ENCODE peak calls at places on chromosomes 2 and 18, in five cellular contexts. One of them, this sample, is unnamed.

GRCh38 chr18:11909597-11910026 is 1.5 kb upstream of the MPPE1 start:
- ATAC-seq in upper lobe of left lung: no peak
- ATAC-seq in K562: no peak
- ATAC-seq in HepG2: no peak
- ATAC-seq in Panc1: no peak
- ATAC-seq in this sample: peak

GRCh38 chr2:192060161-192060560 is 134.6 kb downstream of the TMEFF2 start:
- ATAC-seq in upper lobe of left lung: no peak
- ATAC-seq in K562: no peak
- ATAC-seq in HepG2: no peak
- ATAC-seq in Panc1: no peak
- ATAC-seq in this sample: no peak

GRCh38 chr2:108571262-108571661 is 37.0 kb downstream of the LIMS1 start:
- ATAC-seq in upper lobe of left lung: no peak
- ATAC-seq in K562: no peak
- ATAC-seq in HepG2: no peak
- ATAC-seq in Panc1: no peak
- ATAC-seq in this sample: no peak

GRCh38 chr18:22188551-22189267 is 19.3 kb downstream of the GATA6 start:
- ATAC-seq in upper lobe of left lung: no peak
- ATAC-seq in K562: no peak
- ATAC-seq in HepG2: no peak
- ATAC-seq in Panc1: no peak
- ATAC-seq in this sample: peak

GRCh38 chr2:182522428-182522896 is 95.6 kb upstream of the PDE1A start:
- ATAC-seq in upper lobe of left lung: peak
- ATAC-seq in K562: no peak
- ATAC-seq in HepG2: no peak
- ATAC-seq in Panc1: peak
- ATAC-seq in this sample: no peak

GRCh38 chr2:181106789-181107418 is 126.5 kb downstream of the UBE2E3 start:
- ATAC-seq in upper lobe of left lung: no peak
- ATAC-seq in K562: no peak
- ATAC-seq in HepG2: no peak
- ATAC-seq in Panc1: peak
- ATAC-seq in this sample: no peak

GRCh38 chr2:37506407-37507068 is 162.1 kb downstream of the QPCT start:
- ATAC-seq in upper lobe of left lung: no peak
- ATAC-seq in K562: no peak
- ATAC-seq in HepG2: no peak
- ATAC-seq in Panc1: no peak
- ATAC-seq in this sample: peak

GRCh38 chr2:8822218-8822617 is 15.2 kb downstream of the KIDINS220 start:
- ATAC-seq in upper lobe of left lung: peak
- ATAC-seq in K562: no peak
- ATAC-seq in HepG2: peak
- ATAC-seq in Panc1: no peak
- ATAC-seq in this sample: no peak

GRCh38 chr18:59265246-59266018 is 7.8 kb downstream of the RAX start:
- ATAC-seq in upper lobe of left lung: peak
- ATAC-seq in K562: peak
- ATAC-seq in HepG2: no peak
- ATAC-seq in Panc1: peak
- ATAC-seq in this sample: no peak

GRCh38 chr2:100789361-100789760 is 30.6 kb upstream of the NPAS2 start:
- ATAC-seq in upper lobe of left lung: no peak
- ATAC-seq in K562: no peak
- ATAC-seq in HepG2: no peak
- ATAC-seq in Panc1: no peak
- ATAC-seq in this sample: no peak

GRCh38 chr2:203225423-203226039 is 13.3 kb upstream of the CYP20A1 start:
- ATAC-seq in upper lobe of left lung: peak
- ATAC-seq in K562: peak
- ATAC-seq in HepG2: peak
- ATAC-seq in Panc1: peak
- ATAC-seq in this sample: no peak

GRCh38 chr18:46360102-46360699 is 256.0 kb downstream of the HAUS1 start:
- ATAC-seq in upper lobe of left lung: no peak
- ATAC-seq in K562: no peak
- ATAC-seq in HepG2: no peak
- ATAC-seq in Panc1: no peak
- ATAC-seq in this sample: no peak

GRCh38 chr2:69781321-69782248 is 39.7 kb downstream of the ANXA4 start:
- ATAC-seq in upper lobe of left lung: peak
- ATAC-seq in K562: no peak
- ATAC-seq in HepG2: peak
- ATAC-seq in Panc1: no peak
- ATAC-seq in this sample: peak

GRCh38 chr2:8310557-8311455 is 371.1 kb upstream of the ID2 start:
- ATAC-seq in upper lobe of left lung: no peak
- ATAC-seq in K562: no peak
- ATAC-seq in HepG2: no peak
- ATAC-seq in Panc1: no peak
- ATAC-seq in this sample: no peak

GRCh38 chr2:37648316-37649011 is 23.0 kb downstream of the CDC42EP3 start:
- ATAC-seq in upper lobe of left lung: peak
- ATAC-seq in K562: no peak
- ATAC-seq in HepG2: peak
- ATAC-seq in Panc1: no peak
- ATAC-seq in this sample: peak

GRCh38 chr2:151916632-151917031 is 88.4 kb upstream of the ARL5A start:
- ATAC-seq in upper lobe of left lung: no peak
- ATAC-seq in K562: peak
- ATAC-seq in HepG2: no peak
- ATAC-seq in Panc1: no peak
- ATAC-seq in this sample: no peak

GRCh38 chr2:38464971-38465788 is 88.1 kb upstream of the ATL2 start:
- ATAC-seq in upper lobe of left lung: no peak
- ATAC-seq in K562: no peak
- ATAC-seq in HepG2: peak
- ATAC-seq in Panc1: peak
- ATAC-seq in this sample: no peak

GRCh38 chr2:7530001-7530400 is 612.8 kb downstream of the RNF144A start:
- ATAC-seq in upper lobe of left lung: no peak
- ATAC-seq in K562: no peak
- ATAC-seq in HepG2: no peak
- ATAC-seq in Panc1: no peak
- ATAC-seq in this sample: no peak

GRCh38 chr18:32442575-32442974 is 28.1 kb downstream of the GAREM1 start:
- ATAC-seq in upper lobe of left lung: no peak
- ATAC-seq in K562: no peak
- ATAC-seq in HepG2: no peak
- ATAC-seq in Panc1: no peak
- ATAC-seq in this sample: no peak

GRCh38 chr2:54813584-54813983 is 90.1 kb downstream of the EML6 start:
- ATAC-seq in upper lobe of left lung: no peak
- ATAC-seq in K562: no peak
- ATAC-seq in HepG2: no peak
- ATAC-seq in Panc1: no peak
- ATAC-seq in this sample: no peak

GRCh38 chr2:227595797-227596196 is 2.9 kb upstream of the SCYGR2 start:
- ATAC-seq in upper lobe of left lung: no peak
- ATAC-seq in K562: no peak
- ATAC-seq in HepG2: peak
- ATAC-seq in Panc1: no peak
- ATAC-seq in this sample: no peak

GRCh38 chr18:47999801-48000248 is 69.4 kb upstream of the SMAD2 start:
- ATAC-seq in upper lobe of left lung: no peak
- ATAC-seq in K562: no peak
- ATAC-seq in HepG2: no peak
- ATAC-seq in Panc1: no peak
- ATAC-seq in this sample: no peak

DNA sequence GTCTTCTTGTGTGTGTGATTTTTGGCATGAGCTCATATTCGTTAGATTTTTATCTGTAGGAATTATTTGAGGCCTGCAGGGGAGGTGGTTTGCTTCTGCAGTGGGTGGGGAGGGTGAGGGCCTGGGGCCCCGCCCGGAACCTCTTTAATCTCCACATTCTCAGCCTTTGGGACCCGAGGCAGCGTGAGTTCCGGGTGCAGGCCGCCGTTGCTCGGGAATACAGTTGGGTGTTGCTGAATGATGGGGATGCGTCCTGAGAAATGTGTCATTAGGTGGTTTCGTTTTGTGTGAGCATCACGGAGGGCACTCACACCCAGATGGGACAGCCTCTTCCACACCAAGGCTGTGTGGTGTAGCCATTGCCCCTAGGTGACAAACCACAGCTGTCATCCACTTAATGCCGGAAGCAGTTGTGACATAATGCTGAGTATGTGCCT is 13.7 kb upstream of the GAL3ST2 start:
- ATAC-seq in upper lobe of left lung: peak
- ATAC-seq in K562: peak
- ATAC-seq in HepG2: no peak
- ATAC-seq in Panc1: no peak
- ATAC-seq in this sample: no peak
- TF ChIP-seq POLR2AphosphoS5 in upper lobe of left lung: no peak
- TF ChIP-seq POLR2AphosphoS5 in K562: no peak
- TF ChIP-seq POLR2AphosphoS5 in HepG2: no peak
- TF ChIP-seq POLR2AphosphoS5 in Panc1: no peak
- TF ChIP-seq POLR2AphosphoS5 in this sample: no peak

GRCh38 chr2:229443141-229443540 is 172.1 kb upstream of the PID1 start:
- ATAC-seq in upper lobe of left lung: no peak
- ATAC-seq in K562: no peak
- ATAC-seq in HepG2: no peak
- ATAC-seq in Panc1: no peak
- ATAC-seq in this sample: no peak

GRCh38 chr2:229446316-229446715 is 175.2 kb upstream of the PID1 start:
- ATAC-seq in upper lobe of left lung: no peak
- ATAC-seq in K562: no peak
- ATAC-seq in HepG2: no peak
- ATAC-seq in Panc1: no peak
- ATAC-seq in this sample: no peak

GRCh38 chr2:229443869-229444268 is 172.8 kb upstream of the PID1 start:
- ATAC-seq in upper lobe of left lung: no peak
- ATAC-seq in K562: no peak
- ATAC-seq in HepG2: no peak
- ATAC-seq in Panc1: no peak
- ATAC-seq in this sample: no peak

GRCh38 chr2:229445501-229446294 is 174.6 kb upstream of the PID1 start:
- ATAC-seq in upper lobe of left lung: no peak
- ATAC-seq in K562: no peak
- ATAC-seq in HepG2: no peak
- ATAC-seq in Panc1: peak
- ATAC-seq in this sample: peak

DNA sequence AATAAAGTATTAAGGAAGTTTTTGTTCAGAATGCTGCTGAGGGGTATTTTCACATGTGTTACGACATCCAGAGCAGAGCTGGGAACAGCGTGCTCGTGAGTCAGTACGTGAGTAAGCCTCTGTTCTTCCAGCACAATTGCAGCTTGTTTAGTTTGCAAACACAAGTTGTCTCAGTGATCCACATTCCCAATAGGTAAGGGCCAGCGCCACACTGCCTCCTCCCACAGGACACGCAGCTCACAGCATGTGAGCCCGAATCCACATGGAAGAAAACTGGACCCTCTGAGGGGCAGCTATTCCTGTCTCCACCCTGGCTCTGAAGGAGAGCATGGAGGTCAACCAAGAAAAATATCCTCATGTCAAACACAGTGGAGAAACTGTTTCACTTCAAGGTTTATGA is 173.9 kb upstream of the PID1 start:
- ATAC-seq in upper lobe of left lung: peak
- ATAC-seq in K562: no peak
- ATAC-seq in HepG2: peak
- ATAC-seq in Panc1: peak
- ATAC-seq in this sample: peak
- TF ChIP-seq POLR2AphosphoS5 in upper lobe of left lung: no peak
- TF ChIP-seq POLR2AphosphoS5 in K562: no peak
- TF ChIP-seq POLR2AphosphoS5 in HepG2: no peak
- TF ChIP-seq POLR2AphosphoS5 in Panc1: no peak
- TF ChIP-seq POLR2AphosphoS5 in this sample: peak

DNA sequence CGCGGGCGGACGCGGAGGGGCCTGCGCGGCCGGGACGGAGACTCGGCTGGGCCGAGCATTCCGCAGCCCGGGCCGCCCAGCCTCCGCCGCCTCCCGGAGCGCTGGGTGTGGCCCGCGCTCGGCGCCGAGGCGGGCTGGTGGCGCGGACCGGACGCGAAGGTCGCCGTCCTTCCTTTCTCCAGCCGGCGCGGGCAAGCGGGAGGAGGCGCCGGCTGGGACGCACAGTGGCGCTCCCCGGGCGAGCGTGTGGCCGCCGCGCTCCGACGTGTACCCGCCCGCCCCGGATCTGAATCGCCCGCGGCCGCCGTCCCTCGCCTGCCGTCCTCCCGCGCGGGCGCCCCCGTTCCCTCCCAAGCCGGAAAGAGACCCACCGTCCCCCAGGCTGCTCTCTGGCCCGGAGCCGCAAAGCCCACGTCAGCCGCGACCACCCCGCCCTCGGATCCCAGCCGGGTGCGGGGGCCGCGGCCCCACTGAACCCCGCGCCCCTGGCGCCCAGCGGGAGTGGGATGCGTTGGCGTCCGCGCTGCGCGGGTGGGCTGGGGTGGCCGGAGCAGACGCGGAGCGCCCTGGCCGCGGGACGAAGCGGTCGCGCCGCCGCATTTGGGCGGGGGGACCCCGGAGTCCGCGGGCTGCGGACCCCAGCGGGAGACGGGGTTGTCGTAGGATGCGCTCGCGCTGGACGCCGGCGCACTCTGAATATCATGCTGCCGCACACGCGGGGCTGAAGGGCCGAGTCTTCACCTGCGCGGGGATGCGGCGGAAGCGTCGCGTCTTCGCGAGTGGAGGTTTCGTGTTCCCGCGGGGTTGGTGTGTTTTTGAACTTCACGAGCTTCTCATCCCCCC is 697 bp downstream of the SPATS2L start:
- ATAC-seq in upper lobe of left lung: peak
- ATAC-seq in K562: peak
- ATAC-seq in HepG2: peak
- ATAC-seq in Panc1: peak
- ATAC-seq in this sample: peak
- TF ChIP-seq POLR2AphosphoS5 in upper lobe of left lung: no peak
- TF ChIP-seq POLR2AphosphoS5 in K562: no peak
- TF ChIP-seq POLR2AphosphoS5 in HepG2: no peak
- TF ChIP-seq POLR2AphosphoS5 in Panc1: peak
- TF ChIP-seq POLR2AphosphoS5 in this sample: peak

DNA sequence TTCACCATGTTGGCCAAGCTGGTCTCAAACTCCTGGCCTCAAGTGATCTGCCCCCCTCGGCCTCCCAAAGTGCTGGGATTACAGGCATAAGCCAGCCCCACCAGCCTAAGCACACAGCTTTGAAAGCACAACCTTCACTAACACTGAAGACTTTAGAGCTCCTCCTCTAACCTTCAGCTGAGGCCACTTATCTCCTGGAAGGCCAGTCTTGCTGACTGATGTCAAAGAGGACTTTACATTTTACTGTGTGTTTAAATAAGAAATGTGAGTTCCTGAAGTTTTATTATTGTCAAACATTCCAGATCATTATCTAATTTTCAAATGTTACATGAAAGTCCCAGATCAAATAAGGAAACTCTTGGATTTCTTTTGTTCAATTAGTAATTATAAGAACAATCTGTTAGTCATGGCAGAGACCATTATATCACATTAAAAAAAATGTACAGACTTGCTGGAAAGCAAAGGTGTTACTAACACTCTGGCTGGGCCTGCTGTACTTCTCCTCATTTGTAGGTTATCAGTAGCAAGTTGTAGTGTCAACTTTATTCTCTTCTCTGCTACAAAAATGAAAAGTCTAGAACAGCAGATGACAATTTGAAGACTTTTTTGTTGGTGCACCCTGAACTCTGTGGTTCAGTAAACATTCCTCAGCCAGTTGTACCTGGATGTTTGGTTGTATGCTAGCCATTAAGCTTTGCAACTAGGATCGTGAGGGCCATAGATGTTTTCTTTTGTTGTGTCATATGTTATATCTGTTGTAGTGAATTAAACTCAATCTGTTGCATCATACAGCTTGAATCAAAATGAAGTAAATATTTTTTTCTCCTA is 80.0 kb downstream of the AOX1 start:
- ATAC-seq in upper lobe of left lung: no peak
- ATAC-seq in K562: peak
- ATAC-seq in HepG2: peak
- ATAC-seq in Panc1: no peak
- ATAC-seq in this sample: no peak
- TF ChIP-seq POLR2AphosphoS5 in upper lobe of left lung: no peak
- TF ChIP-seq POLR2AphosphoS5 in K562: no peak
- TF ChIP-seq POLR2AphosphoS5 in HepG2: no peak
- TF ChIP-seq POLR2AphosphoS5 in Panc1: no peak
- TF ChIP-seq POLR2AphosphoS5 in this sample: no peak

This sample was measured in gastroesophageal sphincter.